ENCODE peak calls at places on chromosomes 7 and 10, in four cellular contexts. One of them, this sample, is unnamed.
A peak's percentile ranks its signal among the peaks of the same experiment; 100 is the strongest.

GRCh38 chr7:158366916-158367633 is 220.5 kb downstream of the PTPRN2 start:
- DNase-seq in activated effector memory CD4-positive, alpha-beta T cell treated with anti-CD3 and anti-CD28 coated beads, Interleukin-2, amount 50 U/mL, for 16 hours: peak; percentile 42
- DNase-seq in NCI-H1048: no peak
- DNase-seq in HT1080: no peak
- DNase-seq in this sample: no peak

GRCh38 chr7:70484255-70484654 is 647.7 kb upstream of the GALNT17 start:
- DNase-seq in HT1080: no peak
- DNase-seq in NCI-H1048: no peak
- DNase-seq in activated effector memory CD4-positive, alpha-beta T cell treated with anti-CD3 and anti-CD28 coated beads, Interleukin-2, amount 50 U/mL, for 16 hours: no peak
- DNase-seq in this sample: no peak

GRCh38 chr10:80165173-80165572 is 32.6 kb downstream of the PLAC9 start:
- DNase-seq in NCI-H1048: no peak
- DNase-seq in activated effector memory CD4-positive, alpha-beta T cell treated with anti-CD3 and anti-CD28 coated beads, Interleukin-2, amount 50 U/mL, for 16 hours: no peak
- DNase-seq in HT1080: no peak
- DNase-seq in this sample: no peak

GRCh38 chr10:31961675-31962074 is 33.0 kb upstream of the ARHGAP12 start:
- DNase-seq in NCI-H1048: no peak
- DNase-seq in activated effector memory CD4-positive, alpha-beta T cell treated with anti-CD3 and anti-CD28 coated beads, Interleukin-2, amount 50 U/mL, for 16 hours: no peak
- DNase-seq in HT1080: peak; percentile 73
- DNase-seq in this sample: no peak

GRCh38 chr7:134932707-134933370 is 53.5 kb upstream of the AGBL3 start:
- DNase-seq in NCI-H1048: no peak
- DNase-seq in activated effector memory CD4-positive, alpha-beta T cell treated with anti-CD3 and anti-CD28 coated beads, Interleukin-2, amount 50 U/mL, for 16 hours: no peak
- DNase-seq in HT1080: no peak
- DNase-seq in this sample: no peak

GRCh38 chr10:33126118-33126517 is 168.1 kb upstream of the ITGB1 start:
- DNase-seq in NCI-H1048: no peak
- DNase-seq in activated effector memory CD4-positive, alpha-beta T cell treated with anti-CD3 and anti-CD28 coated beads, Interleukin-2, amount 50 U/mL, for 16 hours: peak; percentile 80
- DNase-seq in HT1080: peak; percentile 76
- DNase-seq in this sample: no peak

GRCh38 chr10:34254596-34254995 is 560.5 kb downstream of the PARD3 start:
- DNase-seq in HT1080: peak; percentile 97
- DNase-seq in NCI-H1048: no peak
- DNase-seq in activated effector memory CD4-positive, alpha-beta T cell treated with anti-CD3 and anti-CD28 coated beads, Interleukin-2, amount 50 U/mL, for 16 hours: no peak
- DNase-seq in this sample: no peak

GRCh38 chr7:106869954-106870353 is 4.9 kb downstream of the PIK3CG start:
- DNase-seq in HT1080: no peak
- DNase-seq in NCI-H1048: no peak
- DNase-seq in activated effector memory CD4-positive, alpha-beta T cell treated with anti-CD3 and anti-CD28 coated beads, Interleukin-2, amount 50 U/mL, for 16 hours: no peak
- DNase-seq in this sample: no peak

GRCh38 chr7:136030330-136030729 is 53.2 kb upstream of the MTPN start:
- DNase-seq in NCI-H1048: no peak
- DNase-seq in activated effector memory CD4-positive, alpha-beta T cell treated with anti-CD3 and anti-CD28 coated beads, Interleukin-2, amount 50 U/mL, for 16 hours: no peak
- DNase-seq in HT1080: no peak
- DNase-seq in this sample: no peak

GRCh38 chr10:48289652-48290238 is 15.2 kb upstream of the FRMPD2 start:
- DNase-seq in HT1080: peak; percentile 51
- DNase-seq in NCI-H1048: peak; percentile 20
- DNase-seq in activated effector memory CD4-positive, alpha-beta T cell treated with anti-CD3 and anti-CD28 coated beads, Interleukin-2, amount 50 U/mL, for 16 hours: peak; percentile 79
- DNase-seq in this sample: peak; percentile 21

GRCh38 chr10:113557389-113558321 is 4.8 kb downstream of the HABP2 start:
- DNase-seq in activated effector memory CD4-positive, alpha-beta T cell treated with anti-CD3 and anti-CD28 coated beads, Interleukin-2, amount 50 U/mL, for 16 hours: no peak
- DNase-seq in NCI-H1048: no peak
- DNase-seq in HT1080: no peak
- DNase-seq in this sample: no peak

GRCh38 chr10:121644501-121644900 is 46.3 kb upstream of the FGFR2 start:
- DNase-seq in activated effector memory CD4-positive, alpha-beta T cell treated with anti-CD3 and anti-CD28 coated beads, Interleukin-2, amount 50 U/mL, for 16 hours: no peak
- DNase-seq in NCI-H1048: no peak
- DNase-seq in HT1080: no peak
- DNase-seq in this sample: no peak

GRCh38 chr7:157010588-157011332 is at the start of gene MNX1:
- DNase-seq in activated effector memory CD4-positive, alpha-beta T cell treated with anti-CD3 and anti-CD28 coated beads, Interleukin-2, amount 50 U/mL, for 16 hours: peak; percentile 77
- DNase-seq in NCI-H1048: peak; percentile 79
- DNase-seq in HT1080: peak; percentile 27
- DNase-seq in this sample: peak; percentile 81

GRCh38 chr7:151745090-151745638 is 131.8 kb downstream of the PRKAG2 start:
- DNase-seq in activated effector memory CD4-positive, alpha-beta T cell treated with anti-CD3 and anti-CD28 coated beads, Interleukin-2, amount 50 U/mL, for 16 hours: peak; percentile 65
- DNase-seq in HT1080: peak; percentile 77
- DNase-seq in NCI-H1048: no peak
- DNase-seq in this sample: peak; percentile 18

GRCh38 chr10:22573820-22574569 is 140.4 kb downstream of the PIP4K2A start:
- DNase-seq in activated effector memory CD4-positive, alpha-beta T cell treated with anti-CD3 and anti-CD28 coated beads, Interleukin-2, amount 50 U/mL, for 16 hours: no peak
- DNase-seq in HT1080: peak; percentile 36
- DNase-seq in NCI-H1048: no peak
- DNase-seq in this sample: no peak

GRCh38 chr10:1056326-1057105 is at the start of gene WDR37:
- DNase-seq in NCI-H1048: peak; percentile 64
- DNase-seq in HT1080: peak; percentile 76
- DNase-seq in activated effector memory CD4-positive, alpha-beta T cell treated with anti-CD3 and anti-CD28 coated beads, Interleukin-2, amount 50 U/mL, for 16 hours: peak; percentile 96
- DNase-seq in this sample: peak; percentile 6

GRCh38 chr10:28768227-28768626 is 90.9 kb downstream of the BAMBI start:
- DNase-seq in NCI-H1048: no peak
- DNase-seq in HT1080: no peak
- DNase-seq in activated effector memory CD4-positive, alpha-beta T cell treated with anti-CD3 and anti-CD28 coated beads, Interleukin-2, amount 50 U/mL, for 16 hours: no peak
- DNase-seq in this sample: peak; percentile 33

GRCh38 chr10:69839696-69840345 is 38.1 kb downstream of the COL13A1 start:
- DNase-seq in NCI-H1048: no peak
- DNase-seq in HT1080: peak; percentile 67
- DNase-seq in activated effector memory CD4-positive, alpha-beta T cell treated with anti-CD3 and anti-CD28 coated beads, Interleukin-2, amount 50 U/mL, for 16 hours: no peak
- DNase-seq in this sample: no peak

GRCh38 chr7:118858651-118859149 is 634.2 kb downstream of the ANKRD7 start:
- DNase-seq in activated effector memory CD4-positive, alpha-beta T cell treated with anti-CD3 and anti-CD28 coated beads, Interleukin-2, amount 50 U/mL, for 16 hours: no peak
- DNase-seq in HT1080: no peak
- DNase-seq in NCI-H1048: no peak
- DNase-seq in this sample: no peak

GRCh38 chr10:131737543-131738395 is 163.0 kb upstream of the PPP2R2D start:
- DNase-seq in HT1080: no peak
- DNase-seq in NCI-H1048: no peak
- DNase-seq in activated effector memory CD4-positive, alpha-beta T cell treated with anti-CD3 and anti-CD28 coated beads, Interleukin-2, amount 50 U/mL, for 16 hours: no peak
- DNase-seq in this sample: no peak

GRCh38 chr7:32879460-32879859 is 12.1 kb downstream of the KBTBD2 start:
- DNase-seq in HT1080: no peak
- DNase-seq in activated effector memory CD4-positive, alpha-beta T cell treated with anti-CD3 and anti-CD28 coated beads, Interleukin-2, amount 50 U/mL, for 16 hours: no peak
- DNase-seq in NCI-H1048: no peak
- DNase-seq in this sample: no peak

GRCh38 chr7:105697753-105698152 is 116.5 kb upstream of the EFCAB10 start:
- DNase-seq in NCI-H1048: no peak
- DNase-seq in HT1080: no peak
- DNase-seq in activated effector memory CD4-positive, alpha-beta T cell treated with anti-CD3 and anti-CD28 coated beads, Interleukin-2, amount 50 U/mL, for 16 hours: no peak
- DNase-seq in this sample: no peak

GRCh38 chr10:15539262-15539661 is 168.2 kb upstream of the FAM171A1 start:
- DNase-seq in activated effector memory CD4-positive, alpha-beta T cell treated with anti-CD3 and anti-CD28 coated beads, Interleukin-2, amount 50 U/mL, for 16 hours: no peak
- DNase-seq in NCI-H1048: no peak
- DNase-seq in HT1080: no peak
- DNase-seq in this sample: no peak

GRCh38 chr7:842436-843031 is 10.3 kb downstream of the SUN1 start:
- DNase-seq in activated effector memory CD4-positive, alpha-beta T cell treated with anti-CD3 and anti-CD28 coated beads, Interleukin-2, amount 50 U/mL, for 16 hours: no peak
- DNase-seq in NCI-H1048: no peak
- DNase-seq in HT1080: no peak
- DNase-seq in this sample: no peak

GRCh38 chr10:94992811-94993210 is 54.4 kb downstream of the CYP2C9 start:
- DNase-seq in HT1080: peak; percentile 74
- DNase-seq in activated effector memory CD4-positive, alpha-beta T cell treated with anti-CD3 and anti-CD28 coated beads, Interleukin-2, amount 50 U/mL, for 16 hours: no peak
- DNase-seq in NCI-H1048: no peak
- DNase-seq in this sample: no peak

GRCh38 chr7:98907570-98907969 is 29.2 kb downstream of the TRRAP start:
- DNase-seq in NCI-H1048: no peak
- DNase-seq in activated effector memory CD4-positive, alpha-beta T cell treated with anti-CD3 and anti-CD28 coated beads, Interleukin-2, amount 50 U/mL, for 16 hours: no peak
- DNase-seq in HT1080: no peak
- DNase-seq in this sample: no peak

GRCh38 chr10:46235705-46236536 is 50.9 kb upstream of the ANTXRL start:
- DNase-seq in HT1080: no peak
- DNase-seq in activated effector memory CD4-positive, alpha-beta T cell treated with anti-CD3 and anti-CD28 coated beads, Interleukin-2, amount 50 U/mL, for 16 hours: no peak
- DNase-seq in NCI-H1048: no peak
- DNase-seq in this sample: no peak

GRCh38 chr10:82982110-82982608 is 1107.2 kb downstream of the NRG3 start:
- DNase-seq in activated effector memory CD4-positive, alpha-beta T cell treated with anti-CD3 and anti-CD28 coated beads, Interleukin-2, amount 50 U/mL, for 16 hours: no peak
- DNase-seq in HT1080: peak; percentile 95
- DNase-seq in NCI-H1048: no peak
- DNase-seq in this sample: no peak

GRCh38 chr10:99612167-99612831 is 7.9 kb downstream of the SLC25A28 start:
- DNase-seq in activated effector memory CD4-positive, alpha-beta T cell treated with anti-CD3 and anti-CD28 coated beads, Interleukin-2, amount 50 U/mL, for 16 hours: no peak
- DNase-seq in NCI-H1048: no peak
- DNase-seq in HT1080: peak; percentile 60
- DNase-seq in this sample: peak; percentile 18

This sample was measured in DMS153.